ENCODE peak calls at places on chromosomes 6 and 20, in eight cellular contexts. N, Z, Y, O, M, Q, E and P are unnamed samples. For H3K27me3, the result is how much of the 10 kb centered on the place peaks cover.

GRCh38 chr20:42567409-42567808 is 622.3 kb downstream of the PTPRT start:
- DNase-seq in Z (no peak), Y (no peak), E (no peak), Q (peak), N (no peak), O (no peak), M (no peak), P (no peak)

GRCh38 chr6:15872252-15873103 is 209.7 kb upstream of the DTNBP1 start:
- DNase-seq in N (peak), E (no peak), Q (no peak), M (no peak), O (no peak), Y (no peak), Z (no peak), P (no peak)

GRCh38 chr20:36179170-36179945 is 24.8 kb downstream of the EPB41L1 start:
- DNase-seq in Z (peak), E (no peak), M (peak), O (no peak), Q (no peak), N (no peak), Y (no peak), P (peak)

GRCh38 chr6:105593056-105593455 is 190.2 kb upstream of the PREP start:
- DNase-seq in E (no peak), Q (no peak), N (no peak), M (no peak), Z (no peak), Y (no peak), O (no peak), P (no peak)

GRCh38 chr20:47350181-47350550 is 6.3 kb downstream of the ZMYND8 start:
- DNase-seq in Y (no peak), O (no peak), E (no peak), N (no peak), Z (no peak), M (no peak), Q (no peak), P (no peak)

GRCh38 chr6:53090576-53090975 is 25.4 kb downstream of the FBXO9 start:
- DNase-seq in N (no peak), Y (no peak), M (no peak), Z (no peak), Q (no peak), E (no peak), O (no peak), P (no peak)

GRCh38 chr6:38907264-38907663 is 141.3 kb upstream of the GLP1R start:
- DNase-seq in Z (no peak), Q (no peak), N (no peak), M (no peak), O (no peak), E (no peak), Y (peak), P (no peak)

GRCh38 chr6:154247119-154247814 is 109.3 kb downstream of the IPCEF1 start:
- DNase-seq in M (peak), E (no peak), Z (peak), O (no peak), N (no peak), Q (no peak), Y (peak), P (no peak)

GRCh38 chr6:53979468-53980067 is 131.7 kb upstream of the MLIP start:
- DNase-seq in N (no peak), O (peak), M (peak), Q (no peak), Y (peak), E (no peak), Z (peak), P (peak)

GRCh38 chr6:36312854-36313627 is 23.6 kb downstream of the BNIP5 start:
- DNase-seq in Y (no peak), Q (no peak), Z (no peak), M (no peak), N (no peak), E (no peak), O (no peak), P (no peak)

GRCh38 chr6:142009647-142010046 is 123.1 kb upstream of the GJE1 start:
- DNase-seq in Q (no peak), M (no peak), Z (no peak), O (no peak), N (no peak), E (no peak), Y (peak), P (no peak)

GRCh38 chr20:51562334-51563140 is 20.0 kb upstream of the NFATC2 start:
- DNase-seq in M (peak), E (peak), Z (peak), N (peak), Y (peak), Q (peak), O (no peak), P (peak)

GRCh38 chr6:43904311-43905123 is 134.5 kb downstream of the VEGFA start:
- DNase-seq in E (peak), Y (no peak), N (no peak), O (no peak), Z (no peak), M (no peak), Q (no peak), P (no peak)

GRCh38 chr6:41780623-41781301 is at the start of gene PRICKLE4:
- DNase-seq in Y (peak), M (peak), N (no peak), E (peak), Z (peak), O (no peak), Q (no peak), P (peak)

GRCh38 chr6:24743265-24743943 is 24.4 kb upstream of the C6orf62 start:
- DNase-seq in E (no peak), Y (no peak), Z (no peak), O (no peak), Q (peak), M (no peak), N (peak), P (no peak)

GRCh38 chr6:110949679-110950285 is 8.7 kb upstream of the GTF3C6 start:
- DNase-seq in N (no peak), Q (no peak), O (peak), Y (peak), Z (no peak), M (peak), E (no peak), P (no peak)

GRCh38 chr6:16770701-16771569 is 9.7 kb upstream of the ATXN1 start:
- DNase-seq in E (peak), O (peak), N (peak), Z (peak), Y (peak), M (peak), Q (no peak), P (peak)

GRCh38 chr20:34256629-34257124 is 15.5 kb downstream of the ASIP start:
- DNase-seq in Y (no peak), O (no peak), E (no peak), M (peak), N (no peak), Q (no peak), Z (no peak), P (no peak)

GRCh38 chr20:10832146-10832545 is 158.3 kb upstream of the JAG1 start:
- DNase-seq in Q (no peak), Z (no peak), E (no peak), M (no peak), Y (no peak), O (no peak), N (no peak), P (no peak)

GRCh38 chr20:688809-689208 is 13.2 kb upstream of the SCRT2 start:
- DNase-seq in Y (no peak), Q (no peak), E (no peak), O (no peak), M (peak), Z (peak), N (no peak), P (peak)

GRCh38 chr20:50916257-50916656 is 15.0 kb downstream of the ADNP start:
- DNase-seq in M (peak), O (no peak), E (no peak), Z (no peak), Y (peak), Q (peak), N (no peak), P (no peak)

GRCh38 chr20:2840967-2841531 is 504 bp downstream of the VPS16 start:
- DNase-seq in Y (peak), E (peak), Q (no peak), O (peak), M (peak), N (peak), Z (no peak), P (peak)

GRCh38 chr20:52289956-52290355 is 98.4 kb upstream of the ZFP64 start:
- DNase-seq in M (no peak), E (no peak), O (no peak), N (no peak), Y (no peak), Z (no peak), Q (no peak), P (no peak)

GRCh38 chr6:27592481-27593199 is 119.7 kb upstream of the ZNF184 start:
- DNase-seq in Y (peak), Z (peak), Q (no peak), M (peak), E (no peak), O (peak), N (no peak), P (peak)

GRCh38 chr6:166938150-166938549 is 18.2 kb downstream of the RNASET2 start:
- DNase-seq in Z (no peak), O (no peak), N (no peak), Q (no peak), Y (no peak), E (no peak), M (no peak), P (no peak)

GRCh38 chr20:50652702-50653294 is 38.5 kb downstream of the RIPOR3 start:
- DNase-seq in Z (no peak), Y (no peak), M (no peak), E (no peak), N (no peak), Q (no peak), O (no peak), P (no peak)

GRCh38 chr6:35080016-35080680 is 61.0 kb downstream of the TCP11 start:
- DNase-seq in Z (no peak), O (no peak), E (no peak), N (no peak), Y (no peak), Q (no peak), M (no peak), P (peak)

GRCh38 chr6:3571206-3571815 is 114.5 kb upstream of the SLC22A23 start:
- DNase-seq in Y (no peak), Q (no peak), O (no peak), M (no peak), Z (no peak), E (no peak), N (no peak), P (no peak)

GRCh38 chr20:36145877-36146707 is 8.4 kb upstream of the EPB41L1 start:
- DNase-seq in Q (no peak), Z (no peak), N (no peak), M (no peak), O (peak), Y (peak), E (peak), P (no peak)

DNA sequence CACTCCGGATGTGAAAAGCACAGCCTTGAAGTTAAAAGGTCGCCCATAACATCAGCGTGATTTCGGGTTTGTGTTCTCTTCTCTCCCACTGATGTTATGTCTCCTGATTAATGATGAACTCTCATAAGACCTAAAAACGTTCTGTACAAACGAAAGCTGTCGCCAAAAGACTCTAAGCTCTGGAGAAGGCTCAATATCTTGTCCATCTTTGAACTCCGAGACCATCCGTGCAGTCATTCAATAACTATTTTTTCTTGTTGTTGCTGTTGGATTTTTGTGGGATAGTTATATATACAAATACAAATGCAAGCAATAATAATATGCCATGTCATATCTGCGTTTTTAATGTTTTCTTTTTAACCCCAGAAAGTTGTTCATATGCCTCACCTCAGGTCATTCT is 291.8 kb upstream of the MARCKS start:
- DNase-seq in Q (no peak), M (no peak), Z (no peak), E (no peak), O (no peak), Y (no peak), N (no peak), P (no peak)
- H3K4me3 ChIP-seq in Q (no peak), M (peak), Z (no peak), E (peak), O (no peak), Y (no peak), N (no peak), P (no peak)

GRCh38 chr20:63420359-63421093 is 51.9 kb downstream of the KCNQ2 start:
- DNase-seq in E (no peak), Z (no peak), N (no peak), M (no peak), O (no peak), Y (no peak), Q (no peak), P (no peak)
- H3K27me3 ChIP-seq in E (half or more), Z (under half), N (half or more), M (under half), O (half or more), Y (under half), Q (under half), P (under half)

GRCh38 chr6:13334953-13335352 is 6.6 kb upstream of the TBC1D7 start:
- DNase-seq in E (no peak), Z (no peak), Q (no peak), M (no peak), N (no peak), O (no peak), Y (no peak), P (no peak)
- H3K4me3 ChIP-seq in E (no peak), Z (no peak), Q (no peak), M (no peak), N (no peak), O (no peak), Y (no peak), P (no peak)

DNA sequence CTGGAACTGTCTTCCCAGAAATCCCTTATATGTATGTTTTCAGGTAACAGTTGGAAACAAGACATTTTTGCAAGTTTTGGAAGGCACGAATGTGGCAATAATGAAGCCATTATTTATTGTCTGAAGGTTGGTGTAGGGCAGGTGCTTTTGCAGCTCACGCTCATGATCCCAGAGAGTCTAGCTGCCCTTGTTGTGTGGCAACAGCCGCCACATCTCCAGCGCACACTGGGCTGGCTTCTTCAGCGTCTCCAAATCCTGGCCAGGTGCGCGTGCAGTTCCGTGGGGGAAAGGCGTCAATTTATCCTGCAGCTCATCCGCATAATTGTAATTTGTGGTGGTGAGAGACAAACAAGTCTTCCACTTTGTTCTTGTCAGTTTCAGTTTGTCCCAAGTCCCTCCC is 71.2 kb downstream of the TRDN start:
- DNase-seq in E (no peak), N (no peak), Q (no peak), O (no peak), Z (no peak), Y (no peak), M (no peak), P (no peak)
- H3K27me3 ChIP-seq in E (under half), N (under half), Q (under half), O (under half), Z (under half), Y (under half), M (under half), P (under half)

GRCh38 chr6:157989541-157990289 is 8.1 kb downstream of the SYNJ2 start:
- DNase-seq in M (peak), Q (no peak), Z (no peak), N (no peak), Y (peak), E (peak), O (no peak), P (no peak)
- H3K4me3 ChIP-seq in M (no peak), Q (no peak), Z (no peak), N (no peak), Y (no peak), E (no peak), O (no peak), P (no peak)

DNA sequence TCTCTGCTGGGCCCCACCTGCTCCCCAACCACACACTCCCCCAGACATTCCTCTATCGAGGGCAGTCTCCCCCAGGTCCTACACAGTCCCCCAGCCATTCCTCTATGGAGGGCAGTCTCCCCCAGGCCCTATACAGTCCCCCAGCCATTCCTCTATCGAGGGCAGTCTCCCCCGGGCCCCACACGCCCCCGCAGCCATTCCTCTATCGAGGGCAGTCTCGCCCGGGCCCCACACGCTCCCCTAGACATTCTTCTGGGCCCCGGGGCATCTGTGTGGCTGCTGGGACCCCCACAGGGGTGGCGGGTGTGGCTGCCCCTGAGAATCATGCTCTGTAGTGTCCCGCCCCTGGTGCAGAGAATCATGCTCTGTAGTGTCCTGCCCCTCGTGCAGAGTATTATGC is 43.6 kb upstream of the BHLHE23 start:
- DNase-seq in Y (no peak), N (no peak), O (no peak), Q (no peak), M (no peak), Z (no peak), E (peak), P (no peak)
- H3K27me3 ChIP-seq in Y (under half), N (half or more), O (half or more), Q (under half), M (under half), Z (under half), E (half or more), P (under half)

GRCh38 chr6:132768051-132768517 is 10.4 kb upstream of the VNN2 start:
- DNase-seq in O (no peak), M (peak), E (no peak), Q (no peak), Y (peak), N (no peak), Z (peak), P (peak)
- H3K4me3 ChIP-seq in O (no peak), M (peak), E (no peak), Q (no peak), Y (peak), N (no peak), Z (peak), P (peak)